ENCODE peak calls at places on chromosome 15, in five cellular contexts. C, I, G, Y and S are unnamed samples.

GRCh38 chr15:40776537-40777141 is 6.9 kb downstream of the C15orf62 start:
- DNase-seq in C (no peak), I (no peak), G (no peak), Y (no peak), S (no peak)

GRCh38 chr15:80478075-80478474 is 73.9 kb downstream of the ARNT2 start:
- DNase-seq in C (no peak), I (no peak), G (no peak), Y (no peak), S (no peak)

GRCh38 chr15:39596358-39597051 is 15.6 kb downstream of the THBS1 start:
- DNase-seq in C (no peak), I (no peak), G (no peak), Y (no peak), S (no peak)

GRCh38 chr15:42619641-42620371 is 44.4 kb downstream of the STARD9 start:
- DNase-seq in C (peak; percentile 81), I (no peak), G (no peak), Y (no peak), S (no peak)

GRCh38 chr15:83545803-83546534 is 98.8 kb downstream of the SH3GL3 start:
- DNase-seq in C (no peak), I (no peak), G (no peak), Y (no peak), S (no peak)

GRCh38 chr15:36612063-36612788 is 32.8 kb downstream of the CDIN1 start:
- DNase-seq in C (no peak), I (peak; percentile 37), G (no peak), Y (no peak), S (peak; percentile 34)

GRCh38 chr15:74461847-74462511 is 1.0 kb upstream of the UBL7 start:
- DNase-seq in C (no peak), I (no peak), G (no peak), Y (peak; percentile 23), S (no peak)

GRCh38 chr15:95277266-95277665 is 1045.9 kb downstream of the MCTP2 start:
- DNase-seq in C (no peak), I (no peak), G (no peak), Y (no peak), S (no peak)

GRCh38 chr15:35055416-35056105 is 29.5 kb downstream of the NANOGP8 start:
- DNase-seq in C (no peak), I (no peak), G (no peak), Y (no peak), S (no peak)

GRCh38 chr15:77838061-77838460 is 205.3 kb upstream of the LINGO1 start:
- DNase-seq in C (no peak), I (no peak), G (no peak), Y (no peak), S (no peak)

GRCh38 chr15:76204558-76204845 is 106.8 kb downstream of the ETFA start:
- DNase-seq in C (no peak), I (no peak), G (no peak), Y (no peak), S (no peak)

GRCh38 chr15:77819841-77820728 is 187.4 kb upstream of the LINGO1 start:
- DNase-seq in C (peak; percentile 80), I (peak; percentile 70), G (peak; percentile 14), Y (peak; percentile 69), S (peak; percentile 38)

GRCh38 chr15:29207758-29208108 is 61.9 kb downstream of the NSMCE3 start:
- DNase-seq in C (no peak), I (no peak), G (no peak), Y (no peak), S (no peak)

GRCh38 chr15:61228025-61228901 is 839 bp downstream of the RORA start:
- DNase-seq in C (peak; percentile 69), I (peak; percentile 19), G (no peak), Y (no peak), S (no peak)

GRCh38 chr15:98887976-98888375 is 119.6 kb downstream of the PGPEP1L start:
- DNase-seq in C (no peak), I (no peak), G (no peak), Y (no peak), S (no peak)

GRCh38 chr15:74793135-74794028 is 11.5 kb downstream of the CSK start:
- DNase-seq in C (no peak), I (no peak), G (no peak), Y (no peak), S (no peak)

GRCh38 chr15:52040167-52040900 is 21.3 kb downstream of the MAPK6 start:
- DNase-seq in C (no peak), I (no peak), G (no peak), Y (peak; percentile 31), S (no peak)

GRCh38 chr15:91926871-91927270 is 73.4 kb downstream of the SLCO3A1 start:
- DNase-seq in C (no peak), I (no peak), G (no peak), Y (no peak), S (no peak)
- TF ChIP-seq CEBPB in C (no peak), I (no peak), G (no peak), Y (no peak), S (no peak)

GRCh38 chr15:90422043-90422442 is 34.0 kb downstream of the IQGAP1 start:
- DNase-seq in C (no peak), I (no peak), G (peak; percentile 60), Y (no peak), S (no peak)
- H3K4me1 ChIP-seq in C (peaks cover 9% of the 10 kb centered on the region), I (peaks cover 56% of the 10 kb centered on the region), G (peaks cover 57% of the 10 kb centered on the region), Y (no peaks in the 10 kb centered on the region), S (peaks cover 49% of the 10 kb centered on the region)

GRCh38 chr15:57527382-57528091 is 64.2 kb upstream of the MYZAP start:
- DNase-seq in C (peak; percentile 63), I (peak; percentile 89), G (peak; percentile 76), Y (peak; percentile 45), S (peak; percentile 61)
- TF ChIP-seq CEBPB in C (no peak), I (no peak), G (no peak), Y (no peak), S (no peak)

DNA sequence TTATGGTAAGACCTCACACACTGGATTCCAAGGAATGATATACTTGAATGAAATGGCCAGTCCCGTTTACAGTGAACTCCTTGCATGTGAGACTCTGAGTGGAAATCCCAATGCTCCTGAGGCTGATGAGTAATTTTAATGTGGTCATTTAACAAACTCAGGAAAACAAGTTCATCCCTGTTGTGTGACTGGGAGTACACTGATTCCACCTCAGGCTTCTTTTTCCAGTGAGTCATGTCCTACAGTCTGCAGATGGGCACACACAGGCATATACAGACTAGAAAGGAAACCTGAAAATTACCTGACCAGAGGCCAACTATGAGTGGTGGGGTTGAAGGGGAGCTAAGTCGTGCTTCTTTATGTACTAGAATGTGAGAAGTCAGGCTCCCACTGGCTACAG is 5.8 kb downstream of the SQOR start:
- DNase-seq in C (no peak), I (peak; percentile 72), G (peak; percentile 55), Y (no peak), S (peak; percentile 23)
- H3K4me1 ChIP-seq in C (no peaks in the 10 kb centered on the region), I (peaks cover 85% of the 10 kb centered on the region), G (peaks cover 70% of the 10 kb centered on the region), Y (no peaks in the 10 kb centered on the region), S (peaks cover 4% of the 10 kb centered on the region)

DNA sequence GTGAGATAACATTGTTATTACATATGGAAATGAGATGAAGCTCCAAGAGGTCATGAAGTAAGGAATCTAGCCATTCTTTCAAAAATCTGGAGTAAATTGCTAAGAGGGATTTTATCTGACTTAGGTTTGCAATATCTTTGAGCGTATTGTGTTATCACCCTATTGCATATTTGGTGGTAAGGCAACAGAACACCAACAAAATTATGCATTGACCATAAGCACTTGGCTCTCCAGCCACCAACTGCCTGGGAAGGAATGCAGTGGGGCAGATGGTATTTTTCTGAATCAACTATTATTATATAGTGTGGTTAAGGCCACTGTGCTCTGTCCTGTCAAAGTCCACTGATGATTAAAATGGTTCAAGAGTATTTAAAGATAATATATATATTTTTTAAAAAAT is 287.9 kb upstream of the SEMA6D start:
- DNase-seq in C (no peak), I (no peak), G (no peak), Y (no peak), S (no peak)
- TF ChIP-seq CEBPB in C (no peak), I (no peak), G (no peak), Y (no peak), S (no peak)